ENCODE peak calls at places on chromosomes 3 and 15, in eight cellular contexts. One of them, this sample, is unnamed. For H3K4me1, the result is how much of the 10 kb centered on the place peaks cover.

GRCh38 chr15:58399737-58400136 is 32.1 kb upstream of the LIPC start:
- DNase-seq in neural progenitor cell: no peak
- DNase-seq in stomach: no peak
- DNase-seq in thoracic aorta: no peak
- DNase-seq in spleen: no peak
- DNase-seq in naive thymus-derived CD4-positive, alpha-beta T cell: no peak
- DNase-seq in gastrocnemius medialis: no peak
- DNase-seq in tibial artery: no peak
- DNase-seq in this sample: no peak

GRCh38 chr15:43067717-43068461 is 37.9 kb downstream of the UBR1 start:
- DNase-seq in gastrocnemius medialis: no peak
- DNase-seq in neural progenitor cell: no peak
- DNase-seq in spleen: no peak
- DNase-seq in stomach: no peak
- DNase-seq in tibial artery: no peak
- DNase-seq in naive thymus-derived CD4-positive, alpha-beta T cell: no peak
- DNase-seq in thoracic aorta: no peak
- DNase-seq in this sample: no peak

GRCh38 chr15:101652098-101652782 is at the start of gene TM2D3:
- DNase-seq in naive thymus-derived CD4-positive, alpha-beta T cell: peak
- DNase-seq in spleen: peak
- DNase-seq in neural progenitor cell: peak
- DNase-seq in thoracic aorta: peak
- DNase-seq in tibial artery: peak
- DNase-seq in gastrocnemius medialis: peak
- DNase-seq in stomach: peak
- DNase-seq in this sample: peak

GRCh38 chr3:152149832-152150231 is 118.9 kb upstream of the MBNL1 start:
- DNase-seq in stomach: no peak
- DNase-seq in neural progenitor cell: no peak
- DNase-seq in naive thymus-derived CD4-positive, alpha-beta T cell: no peak
- DNase-seq in spleen: no peak
- DNase-seq in thoracic aorta: no peak
- DNase-seq in gastrocnemius medialis: no peak
- DNase-seq in tibial artery: no peak
- DNase-seq in this sample: no peak

GRCh38 chr3:46848271-46849097 is 14.8 kb downstream of the MYL3 start:
- DNase-seq in thoracic aorta: no peak
- DNase-seq in gastrocnemius medialis: no peak
- DNase-seq in tibial artery: no peak
- DNase-seq in spleen: peak
- DNase-seq in naive thymus-derived CD4-positive, alpha-beta T cell: no peak
- DNase-seq in stomach: peak
- DNase-seq in neural progenitor cell: peak
- DNase-seq in this sample: peak

GRCh38 chr15:95559875-95560394 is 770.6 kb upstream of the NR2F2 start:
- DNase-seq in gastrocnemius medialis: peak
- DNase-seq in spleen: no peak
- DNase-seq in naive thymus-derived CD4-positive, alpha-beta T cell: no peak
- DNase-seq in tibial artery: peak
- DNase-seq in thoracic aorta: no peak
- DNase-seq in stomach: no peak
- DNase-seq in neural progenitor cell: no peak
- DNase-seq in this sample: peak

GRCh38 chr3:138950006-138950644 is 3.1 kb downstream of the FOXL2NB start:
- DNase-seq in stomach: no peak
- DNase-seq in spleen: no peak
- DNase-seq in neural progenitor cell: peak
- DNase-seq in tibial artery: no peak
- DNase-seq in gastrocnemius medialis: no peak
- DNase-seq in naive thymus-derived CD4-positive, alpha-beta T cell: no peak
- DNase-seq in thoracic aorta: no peak
- DNase-seq in this sample: no peak

GRCh38 chr3:169122407-169122806 is 541.1 kb downstream of the MECOM start:
- DNase-seq in gastrocnemius medialis: no peak
- DNase-seq in thoracic aorta: no peak
- DNase-seq in neural progenitor cell: no peak
- DNase-seq in stomach: no peak
- DNase-seq in tibial artery: no peak
- DNase-seq in naive thymus-derived CD4-positive, alpha-beta T cell: no peak
- DNase-seq in spleen: no peak
- DNase-seq in this sample: no peak

GRCh38 chr3:28241221-28242160 is at the start of gene CMC1:
- DNase-seq in gastrocnemius medialis: peak
- DNase-seq in naive thymus-derived CD4-positive, alpha-beta T cell: peak
- DNase-seq in thoracic aorta: peak
- DNase-seq in stomach: peak
- DNase-seq in neural progenitor cell: peak
- DNase-seq in spleen: peak
- DNase-seq in tibial artery: peak
- DNase-seq in this sample: peak

GRCh38 chr3:165283328-165283727 is 87.1 kb upstream of the SLITRK3 start:
- DNase-seq in tibial artery: no peak
- DNase-seq in spleen: no peak
- DNase-seq in thoracic aorta: no peak
- DNase-seq in neural progenitor cell: no peak
- DNase-seq in stomach: no peak
- DNase-seq in naive thymus-derived CD4-positive, alpha-beta T cell: no peak
- DNase-seq in gastrocnemius medialis: no peak
- DNase-seq in this sample: no peak

GRCh38 chr15:36584511-36584910 is 5.1 kb downstream of the CDIN1 start:
- DNase-seq in spleen: no peak
- DNase-seq in naive thymus-derived CD4-positive, alpha-beta T cell: no peak
- DNase-seq in stomach: no peak
- DNase-seq in neural progenitor cell: no peak
- DNase-seq in tibial artery: no peak
- DNase-seq in gastrocnemius medialis: no peak
- DNase-seq in thoracic aorta: no peak
- DNase-seq in this sample: no peak

GRCh38 chr3:95350066-95350465 is 1287.2 kb downstream of the NSUN3 start:
- DNase-seq in thoracic aorta: no peak
- DNase-seq in tibial artery: no peak
- DNase-seq in gastrocnemius medialis: no peak
- DNase-seq in spleen: no peak
- DNase-seq in neural progenitor cell: no peak
- DNase-seq in naive thymus-derived CD4-positive, alpha-beta T cell: no peak
- DNase-seq in stomach: no peak
- DNase-seq in this sample: no peak

GRCh38 chr3:122576174-122576940 is 1.1 kb upstream of the PARP15 start:
- DNase-seq in neural progenitor cell: no peak
- DNase-seq in gastrocnemius medialis: no peak
- DNase-seq in naive thymus-derived CD4-positive, alpha-beta T cell: no peak
- DNase-seq in tibial artery: no peak
- DNase-seq in thoracic aorta: no peak
- DNase-seq in spleen: no peak
- DNase-seq in stomach: no peak
- DNase-seq in this sample: no peak
- H3K4me3 ChIP-seq in neural progenitor cell: no peak
- H3K4me3 ChIP-seq in gastrocnemius medialis: no peak
- H3K4me3 ChIP-seq in naive thymus-derived CD4-positive, alpha-beta T cell: no peak
- H3K4me3 ChIP-seq in tibial artery: no peak
- H3K4me3 ChIP-seq in thoracic aorta: no peak
- H3K4me3 ChIP-seq in spleen: no peak
- H3K4me3 ChIP-seq in stomach: no peak
- H3K4me3 ChIP-seq in this sample: no peak

DNA sequence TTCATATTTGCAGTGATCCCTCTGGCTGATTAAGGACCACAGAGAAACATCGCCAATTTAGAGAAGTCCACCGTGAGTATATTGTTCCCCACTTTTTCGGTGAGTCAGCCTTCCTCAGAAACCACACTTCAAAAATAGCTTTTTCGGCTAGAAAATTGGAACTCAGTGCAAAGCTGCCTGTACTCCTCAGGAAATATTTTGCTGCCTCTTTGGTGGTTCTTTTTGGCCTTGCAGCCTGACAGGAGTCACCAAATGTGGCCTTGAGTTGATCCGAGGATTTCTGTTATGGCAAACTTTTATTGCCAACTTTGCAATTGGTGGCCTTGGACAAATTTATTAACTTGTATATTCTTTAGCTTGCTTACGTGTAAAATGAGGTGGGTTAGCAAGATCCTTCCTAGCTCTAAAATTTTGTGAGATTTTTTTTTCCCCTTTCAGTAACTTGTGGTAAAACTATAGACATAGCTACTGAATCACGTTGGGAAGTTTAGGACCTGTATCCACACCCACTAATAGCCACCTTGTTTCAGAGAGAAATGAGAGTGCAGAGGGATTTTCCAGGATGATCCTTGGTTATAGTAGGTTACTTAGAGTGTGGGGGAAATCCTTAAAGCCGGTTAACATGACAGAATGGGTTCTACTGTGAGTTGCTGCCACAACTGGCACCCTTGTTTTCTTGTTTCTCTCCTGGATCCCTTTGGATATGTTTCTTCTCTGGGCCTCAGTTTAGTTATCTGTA is 9.9 kb downstream of the ARL6IP5 start:
- DNase-seq in naive thymus-derived CD4-positive, alpha-beta T cell: no peak
- DNase-seq in spleen: no peak
- DNase-seq in stomach: no peak
- DNase-seq in tibial artery: no peak
- DNase-seq in thoracic aorta: no peak
- DNase-seq in neural progenitor cell: no peak
- DNase-seq in gastrocnemius medialis: no peak
- DNase-seq in this sample: no peak
- H3K4me1 ChIP-seq in naive thymus-derived CD4-positive, alpha-beta T cell: half or more
- H3K4me1 ChIP-seq in spleen: half or more
- H3K4me1 ChIP-seq in stomach: half or more
- H3K4me1 ChIP-seq in tibial artery: half or more
- H3K4me1 ChIP-seq in thoracic aorta: half or more
- H3K4me1 ChIP-seq in neural progenitor cell: under half
- H3K4me1 ChIP-seq in gastrocnemius medialis: half or more
- H3K4me1 ChIP-seq in this sample: under half

DNA sequence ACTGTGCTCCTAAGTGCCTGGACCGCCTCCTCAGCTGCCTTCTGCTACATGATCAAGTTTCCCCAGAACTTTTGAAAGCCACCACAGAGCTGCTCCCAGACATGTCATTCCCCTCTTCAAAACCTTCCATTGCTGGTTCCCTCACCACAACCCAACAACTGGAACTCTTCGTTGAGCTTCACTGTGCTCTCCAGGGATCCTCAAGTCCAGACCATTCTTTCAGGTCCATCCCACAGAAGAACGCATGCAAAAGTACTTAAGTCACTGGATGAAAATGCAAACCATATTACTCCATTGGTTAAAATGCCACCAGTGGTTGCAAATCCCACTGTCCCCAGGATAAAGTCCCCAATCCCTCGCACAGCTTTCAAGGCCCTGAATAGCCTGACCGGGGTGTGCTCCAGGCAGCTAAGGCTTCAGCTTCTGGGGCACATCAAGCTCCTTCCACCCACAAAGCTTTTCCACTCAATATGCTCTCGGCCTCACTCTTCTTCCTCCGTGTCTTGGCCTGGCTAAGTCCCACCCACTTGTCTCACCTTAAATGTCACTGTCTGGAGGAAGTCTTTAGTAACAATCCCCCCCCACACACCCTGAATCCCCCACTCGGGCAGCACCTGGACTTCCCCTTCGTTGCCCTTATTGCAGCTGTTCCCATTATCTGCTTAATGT is 84.8 kb downstream of the XXYLT1 start:
- DNase-seq in thoracic aorta: no peak
- DNase-seq in stomach: no peak
- DNase-seq in gastrocnemius medialis: no peak
- DNase-seq in spleen: no peak
- DNase-seq in naive thymus-derived CD4-positive, alpha-beta T cell: no peak
- DNase-seq in neural progenitor cell: no peak
- DNase-seq in tibial artery: no peak
- DNase-seq in this sample: no peak
- H3K4me3 ChIP-seq in thoracic aorta: no peak
- H3K4me3 ChIP-seq in stomach: no peak
- H3K4me3 ChIP-seq in gastrocnemius medialis: no peak
- H3K4me3 ChIP-seq in spleen: no peak
- H3K4me3 ChIP-seq in naive thymus-derived CD4-positive, alpha-beta T cell: no peak
- H3K4me3 ChIP-seq in neural progenitor cell: no peak
- H3K4me3 ChIP-seq in tibial artery: no peak
- H3K4me3 ChIP-seq in this sample: no peak

GRCh38 chr3:40975711-40976121 is 223.6 kb upstream of the CTNNB1 start:
- DNase-seq in thoracic aorta: no peak
- DNase-seq in stomach: no peak
- DNase-seq in spleen: no peak
- DNase-seq in naive thymus-derived CD4-positive, alpha-beta T cell: no peak
- DNase-seq in tibial artery: no peak
- DNase-seq in gastrocnemius medialis: no peak
- DNase-seq in neural progenitor cell: no peak
- DNase-seq in this sample: no peak
- H3K4me1 ChIP-seq in thoracic aorta: under half
- H3K4me1 ChIP-seq in stomach: under half
- H3K4me1 ChIP-seq in spleen: under half
- H3K4me1 ChIP-seq in naive thymus-derived CD4-positive, alpha-beta T cell: under half
- H3K4me1 ChIP-seq in tibial artery: half or more
- H3K4me1 ChIP-seq in gastrocnemius medialis: under half
- H3K4me1 ChIP-seq in neural progenitor cell: under half
- H3K4me1 ChIP-seq in this sample: under half

DNA sequence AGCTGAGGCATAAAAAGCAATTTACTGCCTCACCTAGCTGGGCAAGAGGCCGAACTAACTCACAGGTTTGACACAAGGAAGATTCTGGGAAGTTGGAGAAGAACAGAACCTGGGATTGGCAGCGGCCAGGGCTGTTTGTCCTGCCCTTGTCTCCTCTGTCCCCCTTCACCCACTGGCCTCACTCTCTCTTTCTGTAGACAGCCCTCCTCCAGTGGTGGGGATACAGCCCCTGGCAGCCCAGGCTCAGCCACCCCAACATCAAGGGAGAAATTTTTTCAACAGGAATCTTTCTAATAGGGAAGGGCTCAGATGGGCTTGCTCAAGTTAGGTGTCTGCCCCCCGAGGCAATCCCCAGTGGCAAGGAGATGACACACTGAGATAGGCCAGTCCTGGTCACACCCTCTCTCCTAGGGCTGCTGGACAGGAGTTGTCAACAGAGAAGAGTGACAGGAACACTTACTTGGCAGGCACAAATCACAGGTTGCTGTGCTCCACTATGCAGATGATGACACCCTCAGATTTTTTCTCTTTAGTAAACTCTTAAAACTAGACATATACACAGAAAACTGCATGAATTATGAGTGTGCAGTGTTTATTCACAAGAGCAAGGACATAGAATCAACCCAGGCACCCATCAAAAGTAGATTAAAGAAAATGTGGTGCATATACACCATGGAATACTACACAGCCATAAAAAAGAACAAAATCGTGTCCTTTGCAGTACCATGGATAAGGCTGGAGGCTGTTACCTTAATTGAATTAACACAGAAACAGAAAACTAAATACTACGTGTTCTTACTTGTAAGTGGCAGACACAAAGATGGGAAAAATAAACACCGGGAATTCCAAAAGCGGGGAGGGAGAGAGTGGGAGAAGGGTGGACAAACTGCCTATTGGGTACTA is 36.4 kb downstream of the PLA2G4D start:
- DNase-seq in gastrocnemius medialis: no peak
- DNase-seq in spleen: no peak
- DNase-seq in neural progenitor cell: no peak
- DNase-seq in tibial artery: no peak
- DNase-seq in stomach: no peak
- DNase-seq in naive thymus-derived CD4-positive, alpha-beta T cell: no peak
- DNase-seq in thoracic aorta: no peak
- DNase-seq in this sample: peak
- H3K4me3 ChIP-seq in gastrocnemius medialis: no peak
- H3K4me3 ChIP-seq in spleen: no peak
- H3K4me3 ChIP-seq in neural progenitor cell: no peak
- H3K4me3 ChIP-seq in tibial artery: no peak
- H3K4me3 ChIP-seq in stomach: no peak
- H3K4me3 ChIP-seq in naive thymus-derived CD4-positive, alpha-beta T cell: no peak
- H3K4me3 ChIP-seq in thoracic aorta: no peak
- H3K4me3 ChIP-seq in this sample: no peak

GRCh38 chr3:48524970-48525369 is 21.0 kb upstream of the SHISA5 start:
- DNase-seq in thoracic aorta: no peak
- DNase-seq in neural progenitor cell: no peak
- DNase-seq in tibial artery: no peak
- DNase-seq in spleen: no peak
- DNase-seq in gastrocnemius medialis: no peak
- DNase-seq in stomach: no peak
- DNase-seq in naive thymus-derived CD4-positive, alpha-beta T cell: no peak
- DNase-seq in this sample: no peak
- H3K4me1 ChIP-seq in thoracic aorta: under half
- H3K4me1 ChIP-seq in neural progenitor cell: under half
- H3K4me1 ChIP-seq in tibial artery: under half
- H3K4me1 ChIP-seq in spleen: under half
- H3K4me1 ChIP-seq in gastrocnemius medialis: under half
- H3K4me1 ChIP-seq in stomach: under half
- H3K4me1 ChIP-seq in naive thymus-derived CD4-positive, alpha-beta T cell: under half
- H3K4me1 ChIP-seq in this sample: under half

This sample was measured in right atrium auricular region.